ENCODE peak calls at places on chromosomes 13 and 19, in nine cellular contexts. One of them, this sample, is unnamed.

GRCh38 chr19:48501446-48501960 is 10.1 kb downstream of the LMTK3 start:
- DNase-seq in heart left ventricle: no peak
- DNase-seq in spleen: no peak
- DNase-seq in NB4: no peak
- DNase-seq in IMR-90: no peak
- DNase-seq in breast epithelium: no peak
- DNase-seq in Peyer's patch: no peak
- DNase-seq in A549: no peak
- DNase-seq in tibial nerve: no peak
- DNase-seq in this sample: no peak

GRCh38 chr19:48897181-48897580 is 1.4 kb downstream of the TULP2 start:
- DNase-seq in heart left ventricle: no peak
- DNase-seq in NB4: no peak
- DNase-seq in tibial nerve: no peak
- DNase-seq in A549: no peak
- DNase-seq in breast epithelium: no peak
- DNase-seq in IMR-90: no peak
- DNase-seq in Peyer's patch: no peak
- DNase-seq in spleen: no peak
- DNase-seq in this sample: no peak

GRCh38 chr19:18478545-18479311 is 40.8 kb upstream of the ISYNA1 start:
- DNase-seq in Peyer's patch: peak; percentile 59
- DNase-seq in NB4: peak; percentile 98
- DNase-seq in spleen: peak; percentile 92
- DNase-seq in IMR-90: peak; percentile 94
- DNase-seq in A549: peak; percentile 85
- DNase-seq in heart left ventricle: peak; percentile 83
- DNase-seq in tibial nerve: peak; percentile 56
- DNase-seq in breast epithelium: no peak
- DNase-seq in this sample: peak; percentile 91

GRCh38 chr19:46021531-46022041 is 1.3 kb downstream of the PGLYRP1 start:
- DNase-seq in NB4: peak; percentile 36
- DNase-seq in Peyer's patch: no peak
- DNase-seq in heart left ventricle: no peak
- DNase-seq in breast epithelium: no peak
- DNase-seq in A549: peak; percentile 34
- DNase-seq in spleen: no peak
- DNase-seq in tibial nerve: no peak
- DNase-seq in IMR-90: no peak
- DNase-seq in this sample: no peak

GRCh38 chr19:55212447-55212846 is 3.1 kb upstream of the PTPRH start:
- DNase-seq in IMR-90: no peak
- DNase-seq in Peyer's patch: no peak
- DNase-seq in spleen: no peak
- DNase-seq in breast epithelium: no peak
- DNase-seq in NB4: peak; percentile 56
- DNase-seq in A549: peak; percentile 81
- DNase-seq in tibial nerve: no peak
- DNase-seq in heart left ventricle: no peak
- DNase-seq in this sample: no peak

GRCh38 chr19:10305139-10305806 is 4.3 kb downstream of the ZGLP1 start:
- DNase-seq in spleen: no peak
- DNase-seq in A549: no peak
- DNase-seq in NB4: peak; percentile 100
- DNase-seq in Peyer's patch: no peak
- DNase-seq in heart left ventricle: no peak
- DNase-seq in tibial nerve: no peak
- DNase-seq in breast epithelium: no peak
- DNase-seq in IMR-90: peak; percentile 73
- DNase-seq in this sample: no peak

GRCh38 chr13:52862358-52863206 is 14.1 kb upstream of the PCDH8 start:
- DNase-seq in Peyer's patch: no peak
- DNase-seq in breast epithelium: no peak
- DNase-seq in heart left ventricle: no peak
- DNase-seq in NB4: peak; percentile 35
- DNase-seq in spleen: no peak
- DNase-seq in tibial nerve: no peak
- DNase-seq in IMR-90: no peak
- DNase-seq in A549: peak; percentile 21
- DNase-seq in this sample: no peak

GRCh38 chr13:50130686-50131051 is 115.4 kb downstream of the KCNRG start:
- DNase-seq in tibial nerve: no peak
- DNase-seq in spleen: peak; percentile 84
- DNase-seq in breast epithelium: no peak
- DNase-seq in IMR-90: peak; percentile 47
- DNase-seq in NB4: peak; percentile 59
- DNase-seq in Peyer's patch: no peak
- DNase-seq in heart left ventricle: peak; percentile 32
- DNase-seq in A549: peak; percentile 28
- DNase-seq in this sample: peak; percentile 23

GRCh38 chr13:108086678-108087077 is 128.7 kb downstream of the LIG4 start:
- DNase-seq in NB4: peak; percentile 49
- DNase-seq in IMR-90: peak; percentile 46
- DNase-seq in spleen: no peak
- DNase-seq in Peyer's patch: no peak
- DNase-seq in A549: peak; percentile 22
- DNase-seq in tibial nerve: no peak
- DNase-seq in heart left ventricle: no peak
- DNase-seq in breast epithelium: no peak
- DNase-seq in this sample: no peak

GRCh38 chr19:29873024-29873800 is 61.4 kb downstream of the CCNE1 start:
- DNase-seq in breast epithelium: no peak
- DNase-seq in A549: peak; percentile 68
- DNase-seq in Peyer's patch: peak; percentile 48
- DNase-seq in NB4: peak; percentile 44
- DNase-seq in IMR-90: no peak
- DNase-seq in spleen: peak; percentile 92
- DNase-seq in heart left ventricle: no peak
- DNase-seq in tibial nerve: no peak
- DNase-seq in this sample: peak; percentile 80

GRCh38 chr19:50695251-50696064 is 24.1 kb downstream of the SHANK1 start:
- DNase-seq in heart left ventricle: no peak
- DNase-seq in tibial nerve: no peak
- DNase-seq in Peyer's patch: no peak
- DNase-seq in A549: peak; percentile 29
- DNase-seq in NB4: peak; percentile 43
- DNase-seq in IMR-90: no peak
- DNase-seq in spleen: no peak
- DNase-seq in breast epithelium: no peak
- DNase-seq in this sample: no peak

DNA sequence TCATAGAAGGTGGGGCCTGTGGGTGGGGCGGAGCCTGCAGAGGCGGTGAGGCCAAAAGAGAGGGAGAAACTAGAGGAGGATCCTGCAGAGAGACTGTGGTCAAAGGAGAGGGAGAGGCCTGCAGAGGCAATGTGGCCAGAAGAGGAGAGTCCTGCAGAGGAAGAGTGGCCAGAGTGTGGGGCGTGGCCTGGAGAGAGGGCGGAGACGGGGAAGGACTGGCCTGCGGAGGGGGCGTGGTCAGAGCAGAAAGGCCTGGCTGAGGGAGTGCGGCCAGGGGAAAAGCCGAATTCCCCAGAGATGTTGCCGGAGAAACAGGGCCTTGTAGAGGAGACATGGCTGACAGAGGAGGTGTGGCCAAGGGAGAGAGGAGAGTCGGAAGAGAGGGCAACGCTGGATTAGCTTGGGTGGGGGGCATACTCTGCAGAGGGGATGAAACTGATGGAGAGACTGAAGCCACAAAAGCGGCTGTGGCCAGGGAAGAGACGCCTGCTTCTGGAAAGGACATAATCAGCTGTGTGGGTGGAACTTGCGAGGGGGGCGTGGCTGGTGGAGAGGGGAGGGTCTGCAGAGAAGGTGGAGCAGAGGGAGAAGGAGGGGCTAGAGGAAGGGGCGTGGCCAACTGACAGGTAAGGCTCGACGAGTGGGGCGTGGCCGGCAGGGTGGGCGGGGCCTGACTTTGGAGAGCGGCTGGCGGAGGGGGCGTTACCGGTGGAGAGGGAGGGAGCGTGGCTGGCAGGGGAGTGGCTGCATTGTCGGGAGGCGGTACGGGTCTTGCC is 2.5 kb downstream of the PRR36 start:
- DNase-seq in breast epithelium: peak; percentile 93
- DNase-seq in NB4: peak; percentile 95
- DNase-seq in Peyer's patch: peak; percentile 65
- DNase-seq in spleen: peak; percentile 87
- DNase-seq in IMR-90: peak; percentile 85
- DNase-seq in tibial nerve: peak; percentile 55
- DNase-seq in heart left ventricle: peak; percentile 89
- DNase-seq in A549: peak; percentile 96
- DNase-seq in this sample: peak; percentile 83
- TF ChIP-seq POLR2A in breast epithelium: no peak
- TF ChIP-seq POLR2A in NB4: no peak
- TF ChIP-seq POLR2A in Peyer's patch: no peak
- TF ChIP-seq POLR2A in spleen: no peak
- TF ChIP-seq POLR2A in IMR-90: no peak
- TF ChIP-seq POLR2A in tibial nerve: no peak
- TF ChIP-seq POLR2A in heart left ventricle: no peak
- TF ChIP-seq POLR2A in A549: no peak
- TF ChIP-seq POLR2A in this sample: no peak

GRCh38 chr13:24168980-24169379 is 8.5 kb downstream of the SPATA13 start:
- DNase-seq in tibial nerve: no peak
- DNase-seq in A549: no peak
- DNase-seq in IMR-90: no peak
- DNase-seq in Peyer's patch: no peak
- DNase-seq in spleen: no peak
- DNase-seq in breast epithelium: no peak
- DNase-seq in NB4: no peak
- DNase-seq in heart left ventricle: no peak
- DNase-seq in this sample: no peak
- TF ChIP-seq POLR2A in tibial nerve: no peak
- TF ChIP-seq POLR2A in A549: no peak
- TF ChIP-seq POLR2A in IMR-90: no peak
- TF ChIP-seq POLR2A in Peyer's patch: no peak
- TF ChIP-seq POLR2A in spleen: no peak
- TF ChIP-seq POLR2A in breast epithelium: no peak
- TF ChIP-seq POLR2A in NB4: no peak
- TF ChIP-seq POLR2A in heart left ventricle: no peak
- TF ChIP-seq POLR2A in this sample: no peak

GRCh38 chr19:2168619-2169424 is 5.1 kb downstream of the DOT1L start:
- DNase-seq in NB4: peak; percentile 90
- DNase-seq in breast epithelium: peak; percentile 95
- DNase-seq in A549: peak; percentile 98
- DNase-seq in tibial nerve: peak; percentile 97
- DNase-seq in spleen: peak; percentile 96
- DNase-seq in heart left ventricle: peak; percentile 96
- DNase-seq in Peyer's patch: peak; percentile 71
- DNase-seq in IMR-90: peak; percentile 99
- DNase-seq in this sample: peak; percentile 98
- TF ChIP-seq POLR2A in NB4: no peak
- TF ChIP-seq POLR2A in breast epithelium: no peak
- TF ChIP-seq POLR2A in A549: no peak
- TF ChIP-seq POLR2A in tibial nerve: no peak
- TF ChIP-seq POLR2A in spleen: no peak
- TF ChIP-seq POLR2A in heart left ventricle: peak; percentile 52
- TF ChIP-seq POLR2A in Peyer's patch: peak; percentile 18
- TF ChIP-seq POLR2A in IMR-90: peak; percentile 65
- TF ChIP-seq POLR2A in this sample: no peak

DNA sequence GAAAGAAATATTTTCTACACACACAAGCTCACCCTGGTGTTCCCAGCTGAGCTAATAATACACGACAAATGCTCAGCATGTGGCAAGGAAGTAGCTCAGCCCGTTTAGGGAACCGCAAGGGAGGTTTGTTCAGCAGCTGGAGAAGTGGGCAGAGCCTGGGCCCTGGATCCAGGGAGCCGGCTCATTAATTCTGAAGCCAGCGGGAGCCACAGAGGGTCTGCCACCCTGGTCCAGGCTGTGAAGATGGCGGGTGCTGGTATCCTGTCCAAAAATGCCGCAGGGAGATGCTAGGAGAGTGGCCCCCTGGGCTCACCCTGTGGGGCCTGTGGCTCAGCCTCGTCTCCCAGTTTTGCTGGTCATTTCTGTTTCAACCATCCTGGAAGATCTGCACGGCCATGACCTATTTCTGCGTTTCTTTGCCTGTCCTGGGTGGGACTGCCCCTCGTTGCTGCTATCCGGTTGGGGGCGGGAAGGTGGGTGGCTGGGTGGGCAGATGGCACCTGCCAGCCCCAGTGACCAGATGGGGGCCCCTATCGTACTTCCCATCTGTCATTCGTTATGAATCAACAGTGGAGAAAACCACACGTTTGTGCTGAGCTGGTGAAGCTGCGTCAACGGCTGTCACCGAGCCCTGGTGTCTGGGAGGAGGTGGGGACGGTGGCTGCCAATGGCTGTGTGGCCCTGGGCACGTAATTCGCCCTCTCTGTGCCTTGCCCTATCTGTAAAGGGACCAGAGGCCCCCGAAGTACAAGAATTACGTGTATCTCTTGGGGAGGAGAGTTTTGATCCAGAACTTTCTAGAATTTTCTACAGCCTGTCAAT is 2.7 kb upstream of the GNA15 start:
- DNase-seq in NB4: peak; percentile 92
- DNase-seq in IMR-90: peak; percentile 21
- DNase-seq in heart left ventricle: no peak
- DNase-seq in spleen: no peak
- DNase-seq in A549: no peak
- DNase-seq in breast epithelium: no peak
- DNase-seq in tibial nerve: no peak
- DNase-seq in Peyer's patch: peak; percentile 37
- DNase-seq in this sample: peak; percentile 94
- TF ChIP-seq POLR2A in NB4: no peak
- TF ChIP-seq POLR2A in IMR-90: no peak
- TF ChIP-seq POLR2A in heart left ventricle: no peak
- TF ChIP-seq POLR2A in spleen: no peak
- TF ChIP-seq POLR2A in A549: no peak
- TF ChIP-seq POLR2A in breast epithelium: no peak
- TF ChIP-seq POLR2A in tibial nerve: no peak
- TF ChIP-seq POLR2A in Peyer's patch: no peak
- TF ChIP-seq POLR2A in this sample: peak; percentile 35

DNA sequence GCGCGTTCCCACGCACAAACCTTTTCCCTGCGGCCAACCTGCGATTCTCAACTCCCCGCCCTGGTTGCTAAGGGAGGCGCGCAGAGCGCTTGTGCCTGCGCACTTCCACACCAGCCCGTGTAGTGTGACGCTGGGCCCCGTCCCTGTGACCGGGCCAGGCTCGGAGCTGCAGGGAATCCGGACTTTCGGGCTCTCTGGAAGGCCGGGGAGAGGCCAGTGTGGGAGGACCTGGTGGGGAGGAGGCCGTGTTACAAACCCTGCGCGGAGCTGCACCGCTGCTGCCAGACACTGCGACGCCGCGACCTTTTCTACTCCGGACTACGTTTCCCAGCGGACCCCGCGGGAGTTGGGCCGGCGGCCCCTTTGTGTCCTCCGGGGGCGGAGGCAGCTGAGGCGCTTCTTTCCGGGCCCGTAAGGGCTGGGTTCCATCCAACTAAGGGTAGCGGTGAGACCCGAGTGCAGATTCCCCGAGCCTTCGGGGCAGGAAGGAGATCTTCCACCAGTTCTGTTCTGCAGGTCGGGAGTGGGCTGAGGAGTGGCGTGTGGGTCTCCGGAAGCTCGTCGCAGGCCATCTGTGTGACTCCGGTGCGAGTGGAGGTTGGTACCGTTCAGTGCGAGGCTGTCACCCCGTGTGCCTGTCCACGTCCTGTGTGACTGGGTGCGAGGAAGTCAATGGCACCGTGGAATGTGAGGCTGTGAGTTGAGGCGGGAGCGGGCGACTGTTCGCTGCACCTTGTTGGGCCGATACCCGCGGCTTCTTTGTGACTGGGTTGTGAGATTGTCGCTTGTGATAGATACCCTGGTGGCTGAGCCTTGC is at the start of gene ZNF570:
- DNase-seq in A549: peak; percentile 95
- DNase-seq in spleen: peak; percentile 97
- DNase-seq in IMR-90: peak; percentile 84
- DNase-seq in NB4: peak; percentile 86
- DNase-seq in breast epithelium: peak; percentile 84
- DNase-seq in heart left ventricle: peak; percentile 91
- DNase-seq in tibial nerve: peak; percentile 73
- DNase-seq in Peyer's patch: peak; percentile 88
- DNase-seq in this sample: no peak
- TF ChIP-seq POLR2A in A549: peak; percentile 49
- TF ChIP-seq POLR2A in spleen: no peak
- TF ChIP-seq POLR2A in IMR-90: peak; percentile 42
- TF ChIP-seq POLR2A in NB4: no peak
- TF ChIP-seq POLR2A in breast epithelium: peak; percentile 72
- TF ChIP-seq POLR2A in heart left ventricle: peak; percentile 61
- TF ChIP-seq POLR2A in tibial nerve: no peak
- TF ChIP-seq POLR2A in Peyer's patch: peak; percentile 30
- TF ChIP-seq POLR2A in this sample: no peak